ENCODE peak calls at places on chromosome 20, in six cellular contexts. One of them, this sample, is unnamed.

GRCh38 chr20:17663040-17663399 is 19.0 kb downstream of the RRBP1 start:
- DNase-seq in HL-60: no peak
- DNase-seq in lower leg skin: no peak
- DNase-seq in GM12864: no peak
- DNase-seq in breast epithelium: no peak
- DNase-seq in activated B cell treated with CpG ODN at 0.5 μM for 24 hours: no peak
- DNase-seq in this sample: no peak

GRCh38 chr20:9051508-9051907 is 17.4 kb upstream of the PLCB4 start:
- DNase-seq in lower leg skin: peak
- DNase-seq in activated B cell treated with CpG ODN at 0.5 μM for 24 hours: no peak
- DNase-seq in GM12864: no peak
- DNase-seq in breast epithelium: no peak
- DNase-seq in HL-60: no peak
- DNase-seq in this sample: no peak

GRCh38 chr20:17655865-17656489 is 26.1 kb downstream of the RRBP1 start:
- DNase-seq in activated B cell treated with CpG ODN at 0.5 μM for 24 hours: no peak
- DNase-seq in breast epithelium: no peak
- DNase-seq in GM12864: no peak
- DNase-seq in lower leg skin: no peak
- DNase-seq in HL-60: no peak
- DNase-seq in this sample: no peak

GRCh38 chr20:53495357-53495756 is 98.3 kb downstream of the ZNF217 start:
- DNase-seq in GM12864: no peak
- DNase-seq in HL-60: no peak
- DNase-seq in lower leg skin: no peak
- DNase-seq in activated B cell treated with CpG ODN at 0.5 μM for 24 hours: no peak
- DNase-seq in breast epithelium: no peak
- DNase-seq in this sample: no peak

GRCh38 chr20:46838002-46838401 is 56.6 kb upstream of the EYA2 start:
- DNase-seq in HL-60: no peak
- DNase-seq in GM12864: no peak
- DNase-seq in breast epithelium: no peak
- DNase-seq in activated B cell treated with CpG ODN at 0.5 μM for 24 hours: no peak
- DNase-seq in lower leg skin: no peak
- DNase-seq in this sample: no peak

GRCh38 chr20:42341654-42342053 is 723.5 kb upstream of the CHD6 start:
- DNase-seq in GM12864: no peak
- DNase-seq in breast epithelium: no peak
- DNase-seq in lower leg skin: no peak
- DNase-seq in activated B cell treated with CpG ODN at 0.5 μM for 24 hours: no peak
- DNase-seq in HL-60: no peak
- DNase-seq in this sample: no peak

GRCh38 chr20:10954137-10954840 is 280.5 kb upstream of the JAG1 start:
- DNase-seq in GM12864: no peak
- DNase-seq in activated B cell treated with CpG ODN at 0.5 μM for 24 hours: no peak
- DNase-seq in HL-60: no peak
- DNase-seq in breast epithelium: no peak
- DNase-seq in lower leg skin: peak
- DNase-seq in this sample: no peak

GRCh38 chr20:45833030-45833882 is at the start of gene SNX21:
- DNase-seq in breast epithelium: peak
- DNase-seq in GM12864: no peak
- DNase-seq in lower leg skin: peak
- DNase-seq in HL-60: peak
- DNase-seq in activated B cell treated with CpG ODN at 0.5 μM for 24 hours: peak
- DNase-seq in this sample: peak

GRCh38 chr20:25316506-25317190 is 68.8 kb downstream of the PYGB start:
- DNase-seq in activated B cell treated with CpG ODN at 0.5 μM for 24 hours: peak
- DNase-seq in breast epithelium: no peak
- DNase-seq in HL-60: no peak
- DNase-seq in GM12864: no peak
- DNase-seq in lower leg skin: no peak
- DNase-seq in this sample: no peak

GRCh38 chr20:43821795-43822194 is 92.9 kb upstream of the TOX2 start:
- DNase-seq in GM12864: no peak
- DNase-seq in activated B cell treated with CpG ODN at 0.5 μM for 24 hours: no peak
- DNase-seq in lower leg skin: no peak
- DNase-seq in HL-60: no peak
- DNase-seq in breast epithelium: no peak
- DNase-seq in this sample: no peak

GRCh38 chr20:6635034-6635736 is 132.3 kb upstream of the BMP2 start:
- DNase-seq in activated B cell treated with CpG ODN at 0.5 μM for 24 hours: no peak
- DNase-seq in breast epithelium: no peak
- DNase-seq in GM12864: no peak
- DNase-seq in HL-60: no peak
- DNase-seq in lower leg skin: no peak
- DNase-seq in this sample: no peak

GRCh38 chr20:4465855-4466545 is 255.7 kb upstream of the PRND start:
- DNase-seq in activated B cell treated with CpG ODN at 0.5 μM for 24 hours: no peak
- DNase-seq in GM12864: no peak
- DNase-seq in HL-60: no peak
- DNase-seq in breast epithelium: no peak
- DNase-seq in lower leg skin: no peak
- DNase-seq in this sample: no peak

GRCh38 chr20:6525447-6526303 is 241.8 kb upstream of the BMP2 start:
- DNase-seq in activated B cell treated with CpG ODN at 0.5 μM for 24 hours: no peak
- DNase-seq in HL-60: no peak
- DNase-seq in breast epithelium: no peak
- DNase-seq in GM12864: no peak
- DNase-seq in lower leg skin: no peak
- DNase-seq in this sample: no peak

GRCh38 chr20:48625136-48625900 is 202.5 kb downstream of the PREX1 start:
- DNase-seq in HL-60: no peak
- DNase-seq in breast epithelium: no peak
- DNase-seq in GM12864: no peak
- DNase-seq in activated B cell treated with CpG ODN at 0.5 μM for 24 hours: no peak
- DNase-seq in lower leg skin: no peak
- DNase-seq in this sample: no peak

GRCh38 chr20:11178946-11179654 is 505.3 kb upstream of the JAG1 start:
- DNase-seq in HL-60: no peak
- DNase-seq in activated B cell treated with CpG ODN at 0.5 μM for 24 hours: no peak
- DNase-seq in breast epithelium: no peak
- DNase-seq in GM12864: no peak
- DNase-seq in lower leg skin: no peak
- DNase-seq in this sample: no peak

GRCh38 chr20:54549523-54550326 is 74.3 kb downstream of the DOK5 start:
- DNase-seq in GM12864: no peak
- DNase-seq in lower leg skin: no peak
- DNase-seq in breast epithelium: no peak
- DNase-seq in HL-60: no peak
- DNase-seq in activated B cell treated with CpG ODN at 0.5 μM for 24 hours: no peak
- DNase-seq in this sample: no peak

GRCh38 chr20:45456632-45457031 is 12.9 kb upstream of the WFDC2 start:
- DNase-seq in GM12864: no peak
- DNase-seq in activated B cell treated with CpG ODN at 0.5 μM for 24 hours: no peak
- DNase-seq in lower leg skin: no peak
- DNase-seq in HL-60: peak
- DNase-seq in breast epithelium: no peak
- DNase-seq in this sample: peak

GRCh38 chr20:61767776-61768494 is 297.7 kb downstream of the TAF4 start:
- DNase-seq in activated B cell treated with CpG ODN at 0.5 μM for 24 hours: no peak
- DNase-seq in HL-60: no peak
- DNase-seq in GM12864: no peak
- DNase-seq in breast epithelium: peak
- DNase-seq in lower leg skin: no peak
- DNase-seq in this sample: no peak

GRCh38 chr20:54668271-54669053 is 193.1 kb downstream of the DOK5 start:
- DNase-seq in activated B cell treated with CpG ODN at 0.5 μM for 24 hours: no peak
- DNase-seq in breast epithelium: no peak
- DNase-seq in HL-60: peak
- DNase-seq in lower leg skin: no peak
- DNase-seq in GM12864: peak
- DNase-seq in this sample: peak

GRCh38 chr20:49635171-49635570 is 67.2 kb upstream of the PTGIS start:
- DNase-seq in HL-60: no peak
- DNase-seq in breast epithelium: no peak
- DNase-seq in lower leg skin: no peak
- DNase-seq in activated B cell treated with CpG ODN at 0.5 μM for 24 hours: no peak
- DNase-seq in GM12864: no peak
- DNase-seq in this sample: no peak

GRCh38 chr20:4153661-4154238 is 138.4 kb upstream of the RNF24 start:
- DNase-seq in lower leg skin: no peak
- DNase-seq in HL-60: no peak
- DNase-seq in GM12864: no peak
- DNase-seq in breast epithelium: no peak
- DNase-seq in activated B cell treated with CpG ODN at 0.5 μM for 24 hours: no peak
- DNase-seq in this sample: no peak

GRCh38 chr20:49620364-49621240 is 52.7 kb upstream of the PTGIS start:
- DNase-seq in GM12864: peak
- DNase-seq in lower leg skin: no peak
- DNase-seq in HL-60: peak
- DNase-seq in breast epithelium: no peak
- DNase-seq in activated B cell treated with CpG ODN at 0.5 μM for 24 hours: peak
- DNase-seq in this sample: peak

GRCh38 chr20:25035924-25036323 is 22.0 kb downstream of the ACSS1 start:
- DNase-seq in GM12864: no peak
- DNase-seq in activated B cell treated with CpG ODN at 0.5 μM for 24 hours: no peak
- DNase-seq in lower leg skin: no peak
- DNase-seq in breast epithelium: no peak
- DNase-seq in HL-60: no peak
- DNase-seq in this sample: no peak

GRCh38 chr20:45469336-45470261 is at the start of gene WFDC2:
- DNase-seq in GM12864: no peak
- DNase-seq in HL-60: no peak
- DNase-seq in breast epithelium: peak
- DNase-seq in lower leg skin: no peak
- DNase-seq in activated B cell treated with CpG ODN at 0.5 μM for 24 hours: no peak
- DNase-seq in this sample: no peak

GRCh38 chr20:57291694-57292093 is 25.3 kb upstream of the BMP7 start:
- DNase-seq in breast epithelium: no peak
- DNase-seq in lower leg skin: no peak
- DNase-seq in GM12864: no peak
- DNase-seq in HL-60: no peak
- DNase-seq in activated B cell treated with CpG ODN at 0.5 μM for 24 hours: no peak
- DNase-seq in this sample: no peak

GRCh38 chr20:10672579-10673127 is 1.1 kb downstream of the JAG1 start:
- DNase-seq in HL-60: peak
- DNase-seq in activated B cell treated with CpG ODN at 0.5 μM for 24 hours: peak
- DNase-seq in lower leg skin: no peak
- DNase-seq in breast epithelium: peak
- DNase-seq in GM12864: no peak
- DNase-seq in this sample: peak

GRCh38 chr20:56343861-56344381 is 14.9 kb upstream of the FAM210B start:
- DNase-seq in breast epithelium: no peak
- DNase-seq in HL-60: peak
- DNase-seq in lower leg skin: no peak
- DNase-seq in activated B cell treated with CpG ODN at 0.5 μM for 24 hours: no peak
- DNase-seq in GM12864: no peak
- DNase-seq in this sample: peak

GRCh38 chr20:59817406-59817805 is 116.0 kb downstream of the SYCP2 start:
- DNase-seq in activated B cell treated with CpG ODN at 0.5 μM for 24 hours: no peak
- DNase-seq in HL-60: no peak
- DNase-seq in breast epithelium: no peak
- DNase-seq in lower leg skin: peak
- DNase-seq in GM12864: no peak
- DNase-seq in this sample: no peak
- TF ChIP-seq CTCF in activated B cell treated with CpG ODN at 0.5 μM for 24 hours: no peak
- TF ChIP-seq CTCF in HL-60: no peak
- TF ChIP-seq CTCF in breast epithelium: no peak
- TF ChIP-seq CTCF in lower leg skin: no peak
- TF ChIP-seq CTCF in GM12864: no peak
- TF ChIP-seq CTCF in this sample: no peak

DNA sequence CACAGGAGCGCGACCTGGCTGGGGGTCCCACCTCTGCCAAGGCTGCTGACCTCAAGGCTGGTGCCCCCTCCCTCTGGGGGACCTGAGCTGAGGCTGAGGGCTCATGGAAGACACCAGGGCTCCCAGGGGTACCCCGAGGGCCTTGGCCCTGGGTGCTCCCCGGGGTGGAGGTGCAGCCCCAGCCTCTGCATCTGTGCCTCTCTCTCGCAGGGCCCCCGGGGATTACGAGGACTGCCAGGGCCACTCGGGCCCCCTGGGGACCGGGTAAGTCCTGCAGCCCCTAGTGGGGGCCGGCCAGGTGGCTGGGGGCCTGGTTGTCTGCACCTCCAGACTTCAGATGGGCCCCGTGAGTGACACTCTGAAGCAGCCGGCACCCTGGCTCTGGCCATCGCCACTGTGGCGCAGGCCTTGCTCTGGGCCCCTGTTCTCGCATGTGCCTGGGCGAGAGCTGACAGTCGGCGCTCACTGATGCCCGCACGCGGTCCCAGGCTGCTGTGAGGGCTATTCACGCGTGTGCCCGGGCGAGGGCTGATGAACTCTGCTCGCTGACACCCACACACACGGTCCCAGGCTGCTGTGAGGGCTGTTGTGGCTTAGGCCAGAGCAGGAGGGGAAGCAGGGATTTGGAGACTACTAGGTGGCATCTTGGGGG is 9.3 kb downstream of the COL9A3 start:
- DNase-seq in breast epithelium: no peak
- DNase-seq in activated B cell treated with CpG ODN at 0.5 μM for 24 hours: no peak
- DNase-seq in lower leg skin: no peak
- DNase-seq in GM12864: no peak
- DNase-seq in HL-60: no peak
- DNase-seq in this sample: no peak
- TF ChIP-seq CTCF in breast epithelium: no peak
- TF ChIP-seq CTCF in activated B cell treated with CpG ODN at 0.5 μM for 24 hours: no peak
- TF ChIP-seq CTCF in lower leg skin: no peak
- TF ChIP-seq CTCF in GM12864: no peak
- TF ChIP-seq CTCF in HL-60: no peak
- TF ChIP-seq CTCF in this sample: no peak

DNA sequence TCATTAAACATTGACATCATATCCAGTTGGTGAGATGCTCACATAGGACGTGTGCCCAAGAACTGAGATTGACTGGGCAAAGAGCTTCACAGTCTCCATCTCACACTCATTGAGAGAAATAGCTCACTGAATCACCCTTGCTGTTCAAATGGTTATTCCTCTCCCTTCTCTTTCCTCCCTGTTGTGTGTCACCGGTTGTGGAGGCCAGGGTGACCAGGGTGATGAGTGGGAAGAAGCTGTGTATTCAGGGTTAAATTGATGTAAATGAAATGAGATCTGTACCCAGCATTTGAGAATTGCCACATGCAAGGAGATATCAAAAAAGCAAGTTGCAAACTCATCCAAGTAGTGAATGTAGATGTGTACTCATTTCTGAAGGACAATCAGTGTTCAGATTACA is 36.6 kb upstream of the VAPB start:
- DNase-seq in HL-60: no peak
- DNase-seq in activated B cell treated with CpG ODN at 0.5 μM for 24 hours: no peak
- DNase-seq in lower leg skin: no peak
- DNase-seq in breast epithelium: no peak
- DNase-seq in GM12864: no peak
- DNase-seq in this sample: no peak
- TF ChIP-seq CTCF in HL-60: no peak
- TF ChIP-seq CTCF in activated B cell treated with CpG ODN at 0.5 μM for 24 hours: no peak
- TF ChIP-seq CTCF in lower leg skin: no peak
- TF ChIP-seq CTCF in breast epithelium: no peak
- TF ChIP-seq CTCF in GM12864: no peak
- TF ChIP-seq CTCF in this sample: no peak

GRCh38 chr20:36682311-36682710 is 36.3 kb upstream of the SLA2 start:
- DNase-seq in HL-60: no peak
- DNase-seq in activated B cell treated with CpG ODN at 0.5 μM for 24 hours: no peak
- DNase-seq in GM12864: no peak
- DNase-seq in breast epithelium: no peak
- DNase-seq in lower leg skin: no peak
- DNase-seq in this sample: no peak

GRCh38 chr20:36672991-36673390 is 27.0 kb upstream of the SLA2 start:
- DNase-seq in activated B cell treated with CpG ODN at 0.5 μM for 24 hours: no peak
- DNase-seq in HL-60: no peak
- DNase-seq in breast epithelium: no peak
- DNase-seq in GM12864: no peak
- DNase-seq in lower leg skin: no peak
- DNase-seq in this sample: no peak

GRCh38 chr20:36676701-36677421 is 30.9 kb upstream of the SLA2 start:
- DNase-seq in HL-60: no peak
- DNase-seq in lower leg skin: no peak
- DNase-seq in GM12864: no peak
- DNase-seq in breast epithelium: no peak
- DNase-seq in activated B cell treated with CpG ODN at 0.5 μM for 24 hours: no peak
- DNase-seq in this sample: no peak

GRCh38 chr20:36677422-36677771 is 31.4 kb upstream of the SLA2 start:
- DNase-seq in HL-60: no peak
- DNase-seq in GM12864: no peak
- DNase-seq in breast epithelium: no peak
- DNase-seq in lower leg skin: no peak
- DNase-seq in activated B cell treated with CpG ODN at 0.5 μM for 24 hours: no peak
- DNase-seq in this sample: no peak
- TF ChIP-seq CTCF in HL-60: no peak
- TF ChIP-seq CTCF in GM12864: no peak
- TF ChIP-seq CTCF in breast epithelium: no peak
- TF ChIP-seq CTCF in lower leg skin: no peak
- TF ChIP-seq CTCF in activated B cell treated with CpG ODN at 0.5 μM for 24 hours: no peak
- TF ChIP-seq CTCF in this sample: no peak

This sample was measured in GM20000.